ENCODE peak calls at places on chromosomes 13 and 19, in six cellular contexts. O, W, S, L, F and R are unnamed samples.

GRCh38 chr13:64553411-64554129 is 2676.6 kb downstream of the PCDH9 start:
- DNase-seq in F (peak; percentile 9), L (no peak), S (no peak), W (no peak), O (no peak), R (no peak)

GRCh38 chr13:101576452-101576851 is 124.0 kb downstream of the ITGBL1 start:
- DNase-seq in W (peak; percentile 31), O (no peak), L (no peak), S (peak; percentile 36), F (peak; percentile 26), R (no peak)

GRCh38 chr19:21603431-21604153 is 98.2 kb downstream of the ZNF429 start:
- DNase-seq in F (no peak), L (no peak), W (no peak), S (no peak), O (no peak), R (no peak)

GRCh38 chr19:49222528-49222927 is 64.9 kb downstream of the TRPM4 start:
- DNase-seq in S (no peak), W (no peak), F (no peak), O (no peak), L (no peak), R (no peak)

GRCh38 chr13:93859666-93860065 is 619.8 kb downstream of the DCT start:
- DNase-seq in L (no peak), S (no peak), F (peak; percentile 87), W (peak; percentile 54), O (no peak), R (no peak)

GRCh38 chr19:17322854-17323253 is 11.8 kb downstream of the ANO8 start:
- DNase-seq in O (no peak), S (no peak), L (no peak), F (no peak), W (no peak), R (no peak)

GRCh38 chr19:12364391-12365093 is 941 bp downstream of the ZNF442 start:
- DNase-seq in F (peak; percentile 1), L (no peak), S (no peak), O (peak; percentile 18), W (no peak), R (no peak)

GRCh38 chr13:26584713-26585112 is 27.2 kb downstream of the WASF3 start:
- DNase-seq in F (peak; percentile 65), W (peak; percentile 49), L (no peak), O (no peak), S (no peak), R (no peak)

GRCh38 chr13:45792827-45793303 is 58.7 kb downstream of the SIAH3 start:
- DNase-seq in L (no peak), O (no peak), W (no peak), S (no peak), F (no peak), R (no peak)

GRCh38 chr19:52211926-52212571 is 22.2 kb downstream of the PPP2R1A start:
- DNase-seq in O (no peak), F (no peak), W (no peak), L (no peak), S (no peak), R (no peak)

GRCh38 chr19:2464389-2464788 is 7.6 kb upstream of the LMNB2 start:
- DNase-seq in W (peak; percentile 20), L (no peak), O (no peak), S (no peak), F (no peak), R (no peak)

GRCh38 chr19:42628411-42629135 is 33.8 kb upstream of the CEACAM8 start:
- DNase-seq in O (no peak), S (no peak), F (no peak), L (no peak), W (no peak), R (no peak)

GRCh38 chr13:80584785-80585184 is 243.9 kb upstream of the SPRY2 start:
- DNase-seq in F (no peak), L (no peak), O (no peak), S (no peak), W (no peak), R (no peak)

GRCh38 chr19:33022472-33023116 is 42.1 kb downstream of the RHPN2 start:
- DNase-seq in O (peak; percentile 95), S (no peak), F (no peak), W (no peak), L (no peak), R (no peak)

GRCh38 chr13:70795484-70795883 is 687.2 kb upstream of the KLHL1 start:
- DNase-seq in F (no peak), S (no peak), W (no peak), L (no peak), O (no peak), R (no peak)

GRCh38 chr19:58357798-58358145 is 4.5 kb upstream of the A1BG start:
- DNase-seq in L (no peak), W (no peak), F (no peak), S (no peak), O (peak; percentile 28), R (no peak)

GRCh38 chr19:9487016-9487415 is 11.4 kb downstream of the ZNF560 start:
- DNase-seq in F (no peak), O (no peak), W (no peak), L (no peak), S (no peak), R (no peak)